ENCODE peak calls at places on chromosomes 5 and 9, in seven cellular contexts. T is adipocyte, I is retina, F is skeletal muscle cell, J is left ventricle myocardium inferior, S is glomerular endothelial cell, V is fibroblast of lung. O is an unnamed sample.

GRCh38 chr9:33159058-33159759 is 7.9 kb downstream of the B4GALT1 start:
- DNase-seq in T (peak; percentile 56), F (no peak), S (no peak), I (no peak), J (peak; percentile 83), V (peak; percentile 87), O (peak; percentile 97)

GRCh38 chr5:2207966-2208544 is 325.3 kb upstream of the IRX4 start:
- DNase-seq in T (no peak), V (no peak), I (peak; percentile 66), S (no peak), F (no peak), J (no peak), O (no peak)

GRCh38 chr5:138000102-138000723 is 32.7 kb downstream of the FAM13B start:
- DNase-seq in S (no peak), J (no peak), V (peak; percentile 64), T (no peak), F (peak; percentile 23), I (no peak), O (no peak)

GRCh38 chr5:79875230-79875629 is 115.8 kb downstream of the MTX3 start:
- DNase-seq in S (no peak), J (peak; percentile 41), F (no peak), T (peak; percentile 45), I (no peak), V (no peak), O (no peak)

GRCh38 chr5:132485641-132486317 is 4.8 kb downstream of the IRF1 start:
- DNase-seq in V (no peak), J (no peak), S (no peak), I (no peak), T (no peak), F (no peak), O (peak; percentile 69)

GRCh38 chr5:17216176-17216973 is 1.1 kb upstream of the BASP1 start:
- DNase-seq in S (peak; percentile 77), J (peak; percentile 59), F (no peak), T (peak; percentile 95), V (peak; percentile 85), I (peak; percentile 95), O (peak; percentile 66)

GRCh38 chr9:128689820-128690683 is 1.0 kb downstream of the SET start:
- DNase-seq in F (no peak), T (peak; percentile 77), I (peak; percentile 53), S (no peak), V (peak; percentile 59), J (no peak), O (no peak)

GRCh38 chr5:151075698-151076331 is 5.0 kb downstream of the TNIP1 start:
- DNase-seq in V (no peak), T (peak; percentile 37), J (no peak), S (no peak), F (no peak), I (no peak), O (no peak)

GRCh38 chr5:65035212-65036206 is 266.8 kb downstream of the CWC27 start:
- DNase-seq in V (peak; percentile 93), F (peak; percentile 91), T (peak; percentile 93), I (peak; percentile 96), S (no peak), J (peak; percentile 90), O (peak; percentile 68)

GRCh38 chr9:80061096-80061495 is 489.3 kb downstream of the TLE4 start:
- DNase-seq in F (no peak), T (peak; percentile 78), J (no peak), V (peak; percentile 44), S (no peak), I (no peak), O (no peak)

GRCh38 chr5:158198636-158199035 is 339.7 kb upstream of the CLINT1 start:
- DNase-seq in J (no peak), V (no peak), S (no peak), I (no peak), T (no peak), F (no peak), O (no peak)

GRCh38 chr5:160354666-160355065 is 15.8 kb downstream of the C1QTNF2 start:
- DNase-seq in V (no peak), F (no peak), I (no peak), J (no peak), S (no peak), T (no peak), O (no peak)

GRCh38 chr5:124651663-124652513 is 94.6 kb downstream of the ZNF608 start:
- DNase-seq in T (peak; percentile 96), F (peak; percentile 65), J (peak; percentile 86), S (no peak), I (peak; percentile 92), V (peak; percentile 52), O (peak; percentile 48)

GRCh38 chr9:79615038-79615437 is 43.3 kb downstream of the TLE4 start:
- DNase-seq in S (no peak), V (no peak), F (no peak), I (no peak), J (no peak), T (no peak), O (no peak)

GRCh38 chr5:88188458-88189132 is 80.0 kb downstream of the TMEM161B start:
- DNase-seq in V (peak; percentile 6), S (no peak), I (no peak), J (no peak), T (no peak), F (no peak), O (no peak)

GRCh38 chr5:88785396-88786216 is 97.4 kb downstream of the MEF2C start:
- DNase-seq in V (peak; percentile 91), T (peak; percentile 95), I (peak; percentile 19), J (no peak), S (peak; percentile 92), F (peak; percentile 76), O (no peak)

GRCh38 chr5:66074891-66075290 is 69.2 kb upstream of the SREK1 start:
- DNase-seq in J (no peak), V (no peak), T (no peak), I (peak; percentile 24), F (no peak), S (no peak), O (no peak)

GRCh38 chr9:87880116-87880515 is 2.6 kb upstream of the SPATA31E1 start:
- DNase-seq in J (no peak), F (no peak), S (peak; percentile 10), I (no peak), T (no peak), V (no peak), O (no peak)

GRCh38 chr9:5787220-5787619 is 45.7 kb downstream of the ERMP1 start:
- DNase-seq in V (no peak), S (no peak), J (no peak), I (no peak), F (no peak), T (no peak), O (no peak)

GRCh38 chr5:31365776-31366175 is 166.1 kb downstream of the DROSHA start:
- DNase-seq in S (no peak), T (no peak), J (no peak), V (no peak), F (no peak), I (no peak), O (no peak)

GRCh38 chr5:122977306-122977705 is 59.2 kb downstream of the PPIC start:
- DNase-seq in F (no peak), J (no peak), V (no peak), T (no peak), I (no peak), S (no peak), O (no peak)

GRCh38 chr5:116824751-116825438 is 250.3 kb upstream of the SEMA6A start:
- DNase-seq in V (no peak), F (no peak), T (no peak), J (no peak), S (no peak), I (no peak), O (no peak)

GRCh38 chr5:11904270-11904906 is at the start of gene CTNND2:
- DNase-seq in S (no peak), T (peak; percentile 12), I (peak; percentile 92), V (no peak), F (no peak), J (no peak), O (no peak)

GRCh38 chr5:74640450-74641013 is at the start of gene ENC1:
- DNase-seq in S (no peak), J (peak; percentile 89), T (peak; percentile 94), F (peak; percentile 62), I (peak; percentile 94), V (peak; percentile 85), O (peak; percentile 80)

GRCh38 chr5:123182072-123182471 is 93.0 kb downstream of the PRDM6 start:
- DNase-seq in I (no peak), J (peak; percentile 20), T (no peak), F (no peak), S (no peak), V (no peak), O (no peak)

GRCh38 chr9:78408388-78408787 is 111.5 kb downstream of the PSAT1 start:
- DNase-seq in I (no peak), F (no peak), S (no peak), V (no peak), T (no peak), J (no peak), O (no peak)

GRCh38 chr5:144972317-144972716 is 801.6 kb downstream of the KCTD16 start:
- DNase-seq in I (no peak), F (peak; percentile 4), T (peak; percentile 22), J (no peak), S (no peak), V (no peak), O (no peak)

O was measured in CD14-positive monocyte.